ENCODE peak calls at places on chromosomes 3 and 15, in six cellular contexts. One of them, this sample, is unnamed.

GRCh38 chr3:141728355-141728892 is 9.7 kb upstream of the RNF7 start:
- DNase-seq in Peyer's patch: no peak
- DNase-seq in cardiac muscle cell: no peak
- DNase-seq in neural progenitor cell: no peak
- DNase-seq in small intestine: peak; percentile 15
- DNase-seq in Karpas-422: peak; percentile 38
- DNase-seq in this sample: no peak

GRCh38 chr15:81924667-81925183 is 121.1 kb downstream of the MEX3B start:
- DNase-seq in Peyer's patch: no peak
- DNase-seq in cardiac muscle cell: no peak
- DNase-seq in neural progenitor cell: no peak
- DNase-seq in small intestine: no peak
- DNase-seq in Karpas-422: no peak
- DNase-seq in this sample: no peak

GRCh38 chr15:72760590-72761260 is 22.8 kb downstream of the ADPGK start:
- DNase-seq in Peyer's patch: no peak
- DNase-seq in cardiac muscle cell: no peak
- DNase-seq in neural progenitor cell: no peak
- DNase-seq in small intestine: no peak
- DNase-seq in Karpas-422: no peak
- DNase-seq in this sample: no peak

GRCh38 chr15:82168296-82168695 is 94.2 kb downstream of the EFL1 start:
- DNase-seq in Peyer's patch: no peak
- DNase-seq in cardiac muscle cell: no peak
- DNase-seq in neural progenitor cell: no peak
- DNase-seq in small intestine: no peak
- DNase-seq in Karpas-422: no peak
- DNase-seq in this sample: no peak

GRCh38 chr3:135762188-135762853 is 203.2 kb upstream of the PPP2R3A start:
- DNase-seq in Peyer's patch: no peak
- DNase-seq in cardiac muscle cell: no peak
- DNase-seq in neural progenitor cell: peak; percentile 33
- DNase-seq in small intestine: no peak
- DNase-seq in Karpas-422: no peak
- DNase-seq in this sample: no peak

GRCh38 chr3:184380210-184380626 is 364 bp downstream of the CHRD start:
- DNase-seq in Peyer's patch: peak; percentile 67
- DNase-seq in cardiac muscle cell: peak; percentile 51
- DNase-seq in neural progenitor cell: peak; percentile 85
- DNase-seq in small intestine: no peak
- DNase-seq in Karpas-422: no peak
- DNase-seq in this sample: no peak

GRCh38 chr3:127959873-127960272 is 44.8 kb downstream of the KBTBD12 start:
- DNase-seq in Peyer's patch: no peak
- DNase-seq in cardiac muscle cell: peak; percentile 51
- DNase-seq in neural progenitor cell: peak; percentile 67
- DNase-seq in small intestine: peak; percentile 59
- DNase-seq in Karpas-422: peak; percentile 46
- DNase-seq in this sample: peak; percentile 15

GRCh38 chr3:58190882-58191281 is 19.9 kb downstream of the DNASE1L3 start:
- DNase-seq in Peyer's patch: no peak
- DNase-seq in cardiac muscle cell: no peak
- DNase-seq in neural progenitor cell: no peak
- DNase-seq in small intestine: no peak
- DNase-seq in Karpas-422: no peak
- DNase-seq in this sample: no peak

GRCh38 chr3:37809846-37810447 is 51.7 kb upstream of the CTDSPL start:
- DNase-seq in Peyer's patch: no peak
- DNase-seq in cardiac muscle cell: no peak
- DNase-seq in neural progenitor cell: no peak
- DNase-seq in small intestine: no peak
- DNase-seq in Karpas-422: no peak
- DNase-seq in this sample: no peak

GRCh38 chr3:95781598-95781997 is 1032.8 kb upstream of the EPHA6 start:
- DNase-seq in Peyer's patch: no peak
- DNase-seq in cardiac muscle cell: no peak
- DNase-seq in neural progenitor cell: no peak
- DNase-seq in small intestine: no peak
- DNase-seq in Karpas-422: no peak
- DNase-seq in this sample: no peak

GRCh38 chr15:76588811-76589747 is 252.5 kb downstream of the ISL2 start:
- DNase-seq in Peyer's patch: peak; percentile 84
- DNase-seq in cardiac muscle cell: no peak
- DNase-seq in neural progenitor cell: no peak
- DNase-seq in small intestine: peak; percentile 93
- DNase-seq in Karpas-422: no peak
- DNase-seq in this sample: no peak

GRCh38 chr15:74319596-74320357 is 47.7 kb downstream of the CYP11A1 start:
- DNase-seq in Peyer's patch: no peak
- DNase-seq in cardiac muscle cell: no peak
- DNase-seq in neural progenitor cell: peak; percentile 80
- DNase-seq in small intestine: no peak
- DNase-seq in Karpas-422: no peak
- DNase-seq in this sample: no peak

GRCh38 chr3:42264399-42265058 is 1.5 kb downstream of the CCK start:
- DNase-seq in Peyer's patch: peak; percentile 54
- DNase-seq in cardiac muscle cell: peak; percentile 19
- DNase-seq in neural progenitor cell: no peak
- DNase-seq in small intestine: peak; percentile 37
- DNase-seq in Karpas-422: no peak
- DNase-seq in this sample: no peak

GRCh38 chr3:47799733-47800132 is 3.2 kb upstream of the DHX30 start:
- DNase-seq in Peyer's patch: no peak
- DNase-seq in cardiac muscle cell: no peak
- DNase-seq in neural progenitor cell: peak; percentile 60
- DNase-seq in small intestine: no peak
- DNase-seq in Karpas-422: peak; percentile 56
- DNase-seq in this sample: no peak

GRCh38 chr15:93166675-93167074 is 77.7 kb upstream of the RGMA start:
- DNase-seq in Peyer's patch: no peak
- DNase-seq in cardiac muscle cell: no peak
- DNase-seq in neural progenitor cell: no peak
- DNase-seq in small intestine: no peak
- DNase-seq in Karpas-422: no peak
- DNase-seq in this sample: no peak
- H3K27ac ChIP-seq in Peyer's patch: no peak overlapping the region
- H3K27ac ChIP-seq in cardiac muscle cell: no peak overlapping the region
- H3K27ac ChIP-seq in neural progenitor cell: no peak overlapping the region
- H3K27ac ChIP-seq in small intestine: no peak overlapping the region
- H3K27ac ChIP-seq in Karpas-422: no peak overlapping the region
- H3K27ac ChIP-seq in this sample: no peak overlapping the region

DNA sequence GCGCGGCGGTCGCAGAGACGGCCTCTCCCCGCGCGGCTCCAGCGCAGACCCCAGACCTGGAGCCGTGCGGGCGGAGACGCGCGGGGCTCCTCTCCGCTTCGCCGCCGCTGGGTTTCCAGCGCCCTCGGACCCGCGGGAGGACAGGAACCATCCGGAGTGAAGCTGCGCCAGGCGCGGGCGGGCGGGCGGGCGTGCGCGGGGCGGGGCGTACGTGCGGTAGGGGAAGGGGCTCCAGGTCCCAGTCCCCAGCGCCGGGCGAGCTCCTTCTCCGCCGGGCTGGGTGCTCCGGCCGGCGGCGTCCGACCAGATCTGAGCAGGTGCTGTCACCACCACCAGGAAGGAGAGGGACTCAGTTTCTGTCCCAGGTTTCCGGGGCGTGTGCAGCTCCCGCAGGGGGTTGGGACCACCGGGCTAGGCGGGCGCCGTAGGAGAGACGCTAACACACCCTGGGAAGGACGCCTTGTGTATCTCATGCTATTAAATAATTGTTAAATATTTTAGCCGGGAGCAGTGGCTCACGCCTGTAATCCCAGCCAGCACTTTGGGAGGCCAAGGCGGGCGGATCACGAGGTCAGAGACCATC is at the start of gene CHRNA3:
- DNase-seq in Peyer's patch: no peak
- DNase-seq in cardiac muscle cell: no peak
- DNase-seq in neural progenitor cell: no peak
- DNase-seq in small intestine: no peak
- DNase-seq in Karpas-422: no peak
- DNase-seq in this sample: no peak
- H3K27ac ChIP-seq in Peyer's patch: peak within 1 kb of the TSS; percentile 10
- H3K27ac ChIP-seq in cardiac muscle cell: no peak within 1 kb of the TSS
- H3K27ac ChIP-seq in neural progenitor cell: no peak within 1 kb of the TSS
- H3K27ac ChIP-seq in small intestine: no peak within 1 kb of the TSS
- H3K27ac ChIP-seq in Karpas-422: no peak within 1 kb of the TSS
- H3K27ac ChIP-seq in this sample: no peak within 1 kb of the TSS

GRCh38 chr3:154170300-154170699 is 49.1 kb downstream of the ARHGEF26 start:
- DNase-seq in Peyer's patch: no peak
- DNase-seq in cardiac muscle cell: no peak
- DNase-seq in neural progenitor cell: no peak
- DNase-seq in small intestine: no peak
- DNase-seq in Karpas-422: no peak
- DNase-seq in this sample: no peak

GRCh38 chr3:154175041-154175440 is 53.9 kb downstream of the ARHGEF26 start:
- DNase-seq in Peyer's patch: no peak
- DNase-seq in cardiac muscle cell: no peak
- DNase-seq in neural progenitor cell: no peak
- DNase-seq in small intestine: peak; percentile 66
- DNase-seq in Karpas-422: no peak
- DNase-seq in this sample: no peak

GRCh38 chr3:154164387-154164786 is 43.2 kb downstream of the ARHGEF26 start:
- DNase-seq in Peyer's patch: no peak
- DNase-seq in cardiac muscle cell: no peak
- DNase-seq in neural progenitor cell: no peak
- DNase-seq in small intestine: no peak
- DNase-seq in Karpas-422: no peak
- DNase-seq in this sample: no peak

DNA sequence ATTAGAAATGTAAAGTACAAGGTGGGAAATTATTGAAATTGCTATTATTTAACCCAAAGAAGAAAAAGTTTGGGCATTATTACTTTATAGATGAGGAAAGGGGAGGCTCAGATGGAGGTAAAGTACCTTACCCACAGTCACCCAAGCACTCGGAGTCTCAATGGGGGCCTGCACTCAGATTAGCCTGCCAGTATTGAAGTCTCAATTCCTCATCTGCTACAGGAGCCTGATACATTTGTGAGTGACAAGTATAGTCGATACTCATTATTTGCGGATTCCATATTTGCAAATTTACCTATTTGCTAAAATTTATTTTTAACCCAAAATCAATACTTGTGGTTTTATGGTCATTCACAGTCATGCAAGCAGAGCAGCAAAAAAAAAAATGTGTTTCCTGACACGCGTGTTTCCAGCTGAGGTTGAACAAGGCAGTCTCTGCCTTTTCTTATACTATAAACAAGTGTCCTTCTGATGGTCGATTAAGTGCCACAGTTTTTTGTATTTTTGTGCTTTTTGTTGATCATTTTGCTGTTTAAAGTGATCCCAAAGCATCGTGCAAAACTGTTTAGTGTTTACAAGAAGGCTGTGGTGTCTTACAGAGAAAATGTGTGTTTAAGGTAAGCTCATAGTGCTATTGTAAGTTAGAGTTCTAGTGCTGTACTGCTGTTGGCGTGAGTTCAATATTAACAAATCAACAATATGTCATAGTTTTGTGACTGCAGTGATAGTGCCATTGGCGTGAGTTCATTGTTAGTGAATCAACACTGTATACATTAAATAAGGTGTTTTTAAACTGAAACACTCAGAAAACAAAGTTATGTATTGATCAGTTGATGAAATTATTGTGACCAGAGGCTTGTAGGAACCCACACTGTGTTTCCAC is 48.0 kb downstream of the ARHGEF26 start:
- DNase-seq in Peyer's patch: no peak
- DNase-seq in cardiac muscle cell: no peak
- DNase-seq in neural progenitor cell: no peak
- DNase-seq in small intestine: no peak
- DNase-seq in Karpas-422: no peak
- DNase-seq in this sample: no peak
- H3K27ac ChIP-seq in Peyer's patch: no peak overlapping the region
- H3K27ac ChIP-seq in cardiac muscle cell: no peak overlapping the region
- H3K27ac ChIP-seq in neural progenitor cell: no peak overlapping the region
- H3K27ac ChIP-seq in small intestine: no peak overlapping the region
- H3K27ac ChIP-seq in Karpas-422: no peak overlapping the region
- H3K27ac ChIP-seq in this sample: no peak overlapping the region

GRCh38 chr3:126261037-126261436 is 80.7 kb upstream of the ALDH1L1 start:
- DNase-seq in Peyer's patch: peak; percentile 65
- DNase-seq in cardiac muscle cell: peak; percentile 95
- DNase-seq in neural progenitor cell: peak; percentile 48
- DNase-seq in small intestine: no peak
- DNase-seq in Karpas-422: peak; percentile 75
- DNase-seq in this sample: no peak
- H3K27ac ChIP-seq in Peyer's patch: no peak overlapping the region
- H3K27ac ChIP-seq in cardiac muscle cell: no peak overlapping the region
- H3K27ac ChIP-seq in neural progenitor cell: no peak overlapping the region
- H3K27ac ChIP-seq in small intestine: peak overlapping the region; percentile 8
- H3K27ac ChIP-seq in Karpas-422: no peak overlapping the region
- H3K27ac ChIP-seq in this sample: no peak overlapping the region

GRCh38 chr3:183253364-183253960 is 409 bp downstream of the B3GNT5 start:
- DNase-seq in Peyer's patch: peak; percentile 68
- DNase-seq in cardiac muscle cell: peak; percentile 86
- DNase-seq in neural progenitor cell: peak; percentile 54
- DNase-seq in small intestine: peak; percentile 29
- DNase-seq in Karpas-422: no peak
- DNase-seq in this sample: no peak
- H3K27ac ChIP-seq in Peyer's patch: peak overlapping the region; percentile 70
- H3K27ac ChIP-seq in cardiac muscle cell: no peak overlapping the region
- H3K27ac ChIP-seq in neural progenitor cell: no peak overlapping the region
- H3K27ac ChIP-seq in small intestine: peak overlapping the region; percentile 99
- H3K27ac ChIP-seq in Karpas-422: no peak overlapping the region
- H3K27ac ChIP-seq in this sample: peak overlapping the region; percentile 90

DNA sequence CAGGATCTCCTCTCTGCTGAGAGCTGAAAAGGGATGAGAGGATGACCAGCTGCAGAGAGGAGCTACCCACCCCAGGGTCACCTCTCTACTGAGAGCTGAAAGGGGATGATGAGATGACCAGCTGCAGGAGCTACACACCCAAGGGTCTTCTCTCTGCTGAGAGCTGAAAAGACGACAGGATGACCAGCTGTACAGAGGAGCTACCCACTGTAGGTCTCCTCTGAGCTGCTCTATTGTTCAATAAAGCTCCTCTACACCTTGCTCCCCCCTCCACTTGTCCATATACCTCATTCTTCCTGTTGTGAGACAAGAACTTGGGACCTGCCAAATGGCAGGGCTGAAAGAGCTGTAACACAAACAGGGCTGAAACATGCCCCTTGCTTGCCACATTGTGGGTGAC is 149.9 kb downstream of the FMN1 start:
- DNase-seq in Peyer's patch: no peak
- DNase-seq in cardiac muscle cell: no peak
- DNase-seq in neural progenitor cell: no peak
- DNase-seq in small intestine: no peak
- DNase-seq in Karpas-422: no peak
- DNase-seq in this sample: no peak
- H3K27ac ChIP-seq in Peyer's patch: no peak overlapping the region
- H3K27ac ChIP-seq in cardiac muscle cell: no peak overlapping the region
- H3K27ac ChIP-seq in neural progenitor cell: no peak overlapping the region
- H3K27ac ChIP-seq in small intestine: no peak overlapping the region
- H3K27ac ChIP-seq in Karpas-422: no peak overlapping the region
- H3K27ac ChIP-seq in this sample: no peak overlapping the region

This sample was measured in caudate nucleus.